ENCODE peak calls at places on chromosomes 13 and 19, in seven cellular contexts. One of them, this sample, is unnamed.
A peak's percentile ranks its signal among the peaks of the same experiment; 100 is the strongest.

GRCh38 chr19:51480590-51480989 is 2.3 kb downstream of the CEACAM18 start:
- DNase-seq in NCI-H69: no peak
- DNase-seq in BJ: no peak
- DNase-seq in psoas muscle: no peak
- DNase-seq in EH: no peak
- DNase-seq in endodermal cell: peak; percentile 80
- DNase-seq in T-cell: no peak
- DNase-seq in this sample: peak; percentile 29

GRCh38 chr19:6030214-6030507 is 52.2 kb upstream of the RANBP3 start:
- DNase-seq in T-cell: no peak
- DNase-seq in EH: peak; percentile 77
- DNase-seq in NCI-H69: no peak
- DNase-seq in BJ: no peak
- DNase-seq in psoas muscle: no peak
- DNase-seq in endodermal cell: no peak
- DNase-seq in this sample: no peak

GRCh38 chr19:33398361-33399060 is 25.0 kb downstream of the CEBPG start:
- DNase-seq in BJ: no peak
- DNase-seq in EH: no peak
- DNase-seq in psoas muscle: no peak
- DNase-seq in T-cell: no peak
- DNase-seq in NCI-H69: no peak
- DNase-seq in endodermal cell: no peak
- DNase-seq in this sample: no peak

GRCh38 chr13:95237310-95237870 is 63.9 kb downstream of the ABCC4 start:
- DNase-seq in BJ: no peak
- DNase-seq in endodermal cell: no peak
- DNase-seq in EH: no peak
- DNase-seq in T-cell: no peak
- DNase-seq in NCI-H69: no peak
- DNase-seq in psoas muscle: no peak
- DNase-seq in this sample: no peak

GRCh38 chr19:17847538-17848366 is at the start of gene JAK3:
- DNase-seq in EH: peak; percentile 80
- DNase-seq in endodermal cell: peak; percentile 97
- DNase-seq in NCI-H69: peak; percentile 75
- DNase-seq in T-cell: peak; percentile 78
- DNase-seq in BJ: no peak
- DNase-seq in psoas muscle: no peak
- DNase-seq in this sample: no peak

GRCh38 chr19:19460761-19461265 is 54.5 kb downstream of the TSSK6 start:
- DNase-seq in T-cell: peak; percentile 57
- DNase-seq in NCI-H69: peak; percentile 25
- DNase-seq in EH: peak; percentile 63
- DNase-seq in BJ: no peak
- DNase-seq in endodermal cell: peak; percentile 71
- DNase-seq in psoas muscle: peak; percentile 84
- DNase-seq in this sample: no peak

GRCh38 chr13:73058741-73059459 is at the start of gene KLF5:
- DNase-seq in T-cell: peak; percentile 96
- DNase-seq in EH: peak; percentile 93
- DNase-seq in psoas muscle: peak; percentile 98
- DNase-seq in NCI-H69: peak; percentile 97
- DNase-seq in BJ: peak; percentile 74
- DNase-seq in endodermal cell: peak; percentile 99
- DNase-seq in this sample: peak; percentile 61

GRCh38 chr19:2636142-2636896 is 66.2 kb downstream of the GNG7 start:
- DNase-seq in T-cell: no peak
- DNase-seq in EH: no peak
- DNase-seq in psoas muscle: no peak
- DNase-seq in BJ: no peak
- DNase-seq in endodermal cell: no peak
- DNase-seq in NCI-H69: no peak
- DNase-seq in this sample: no peak

GRCh38 chr13:32150794-32151193 is 119.2 kb downstream of the FRY start:
- DNase-seq in T-cell: no peak
- DNase-seq in EH: peak; percentile 91
- DNase-seq in NCI-H69: no peak
- DNase-seq in psoas muscle: peak; percentile 82
- DNase-seq in endodermal cell: no peak
- DNase-seq in BJ: peak; percentile 31
- DNase-seq in this sample: no peak

GRCh38 chr13:75285310-75285709 is 196.7 kb downstream of the TBC1D4 start:
- DNase-seq in NCI-H69: no peak
- DNase-seq in T-cell: no peak
- DNase-seq in BJ: no peak
- DNase-seq in endodermal cell: no peak
- DNase-seq in psoas muscle: no peak
- DNase-seq in EH: no peak
- DNase-seq in this sample: no peak

GRCh38 chr19:40542197-40542859 is 34.3 kb upstream of the SHKBP1 start:
- DNase-seq in T-cell: no peak
- DNase-seq in psoas muscle: peak; percentile 80
- DNase-seq in endodermal cell: no peak
- DNase-seq in EH: peak; percentile 39
- DNase-seq in NCI-H69: peak; percentile 93
- DNase-seq in BJ: no peak
- DNase-seq in this sample: no peak

GRCh38 chr19:45249261-45250033 is 1.6 kb upstream of the MARK4 start:
- DNase-seq in T-cell: no peak
- DNase-seq in endodermal cell: no peak
- DNase-seq in EH: no peak
- DNase-seq in NCI-H69: no peak
- DNase-seq in BJ: no peak
- DNase-seq in psoas muscle: no peak
- DNase-seq in this sample: no peak

GRCh38 chr19:49339364-49340068 is 4.3 kb downstream of the CD37 start:
- DNase-seq in T-cell: no peak
- DNase-seq in endodermal cell: peak; percentile 96
- DNase-seq in psoas muscle: peak; percentile 90
- DNase-seq in BJ: peak; percentile 35
- DNase-seq in NCI-H69: peak; percentile 51
- DNase-seq in EH: peak; percentile 83
- DNase-seq in this sample: no peak

GRCh38 chr13:37914781-37915391 is 45.3 kb upstream of the TRPC4 start:
- DNase-seq in psoas muscle: no peak
- DNase-seq in EH: peak; percentile 17
- DNase-seq in endodermal cell: peak; percentile 66
- DNase-seq in T-cell: no peak
- DNase-seq in NCI-H69: peak; percentile 20
- DNase-seq in BJ: no peak
- DNase-seq in this sample: no peak

GRCh38 chr13:27868639-27869435 is 51.0 kb upstream of the PDX1 start:
- DNase-seq in NCI-H69: peak; percentile 2
- DNase-seq in psoas muscle: no peak
- DNase-seq in endodermal cell: no peak
- DNase-seq in EH: peak; percentile 6
- DNase-seq in BJ: no peak
- DNase-seq in T-cell: no peak
- DNase-seq in this sample: no peak

GRCh38 chr13:78680611-78681010 is 21.7 kb upstream of the OBI1 start:
- DNase-seq in endodermal cell: no peak
- DNase-seq in BJ: no peak
- DNase-seq in NCI-H69: peak; percentile 87
- DNase-seq in T-cell: no peak
- DNase-seq in EH: no peak
- DNase-seq in psoas muscle: no peak
- DNase-seq in this sample: no peak

GRCh38 chr19:16113727-16114126 is 2.0 kb downstream of the RAB8A start:
- DNase-seq in BJ: no peak
- DNase-seq in endodermal cell: no peak
- DNase-seq in EH: no peak
- DNase-seq in T-cell: no peak
- DNase-seq in NCI-H69: no peak
- DNase-seq in psoas muscle: no peak
- DNase-seq in this sample: no peak

GRCh38 chr19:35549174-35549788 is 3.9 kb downstream of the TMEM147 start:
- DNase-seq in EH: peak; percentile 72
- DNase-seq in NCI-H69: peak; percentile 89
- DNase-seq in psoas muscle: no peak
- DNase-seq in endodermal cell: peak; percentile 88
- DNase-seq in BJ: no peak
- DNase-seq in T-cell: peak; percentile 46
- DNase-seq in this sample: no peak

GRCh38 chr19:46824887-46825730 is 25.5 kb downstream of the AP2S1 start:
- DNase-seq in T-cell: no peak
- DNase-seq in EH: no peak
- DNase-seq in NCI-H69: no peak
- DNase-seq in psoas muscle: no peak
- DNase-seq in BJ: no peak
- DNase-seq in endodermal cell: no peak
- DNase-seq in this sample: no peak

GRCh38 chr13:24180743-24181384 is 20.3 kb downstream of the SPATA13 start:
- DNase-seq in endodermal cell: no peak
- DNase-seq in EH: peak; percentile 56
- DNase-seq in BJ: no peak
- DNase-seq in NCI-H69: no peak
- DNase-seq in psoas muscle: no peak
- DNase-seq in T-cell: no peak
- DNase-seq in this sample: no peak

GRCh38 chr13:33260168-33261098 is 25.1 kb downstream of the STARD13 start:
- DNase-seq in NCI-H69: peak; percentile 93
- DNase-seq in T-cell: no peak
- DNase-seq in endodermal cell: no peak
- DNase-seq in EH: no peak
- DNase-seq in psoas muscle: no peak
- DNase-seq in BJ: no peak
- DNase-seq in this sample: no peak

GRCh38 chr13:79663420-79663819 is 182.5 kb downstream of the NDFIP2 start:
- DNase-seq in EH: no peak
- DNase-seq in psoas muscle: no peak
- DNase-seq in NCI-H69: no peak
- DNase-seq in T-cell: no peak
- DNase-seq in endodermal cell: no peak
- DNase-seq in BJ: no peak
- DNase-seq in this sample: no peak